ENCODE peak calls at places on chromosomes 2 and 18, in ten cellular contexts. One of them, this sample, is unnamed.

GRCh38 chr2:69335291-69335690 is 51.7 kb downstream of the GFPT1 start:
- DNase-seq in WTC11: no peak
- DNase-seq in endodermal cell: no peak
- DNase-seq in GM12892: no peak
- DNase-seq in fibroblast of lung: no peak
- DNase-seq in NCI-H187: no peak
- DNase-seq in lower lobe of right lung: no peak
- DNase-seq in NCI-H1105: no peak
- DNase-seq in NCI-H526: no peak
- DNase-seq in COR-L47: no peak
- DNase-seq in this sample: no peak

GRCh38 chr18:32768646-32769206 is 4.1 kb downstream of the KLHL14 start:
- DNase-seq in endodermal cell: no peak
- DNase-seq in NCI-H187: no peak
- DNase-seq in GM12892: no peak
- DNase-seq in COR-L47: no peak
- DNase-seq in NCI-H1105: no peak
- DNase-seq in WTC11: no peak
- DNase-seq in lower lobe of right lung: no peak
- DNase-seq in fibroblast of lung: no peak
- DNase-seq in NCI-H526: peak; percentile 13
- DNase-seq in this sample: no peak

GRCh38 chr18:57863706-57864105 is 60.6 kb upstream of the ATP8B1 start:
- DNase-seq in GM12892: no peak
- DNase-seq in endodermal cell: no peak
- DNase-seq in fibroblast of lung: peak; percentile 47
- DNase-seq in WTC11: no peak
- DNase-seq in NCI-H526: no peak
- DNase-seq in lower lobe of right lung: no peak
- DNase-seq in NCI-H1105: no peak
- DNase-seq in COR-L47: no peak
- DNase-seq in NCI-H187: no peak
- DNase-seq in this sample: no peak

GRCh38 chr18:58310517-58310916 is 266.5 kb downstream of the NEDD4L start:
- DNase-seq in GM12892: no peak
- DNase-seq in WTC11: no peak
- DNase-seq in COR-L47: no peak
- DNase-seq in NCI-H1105: no peak
- DNase-seq in fibroblast of lung: peak; percentile 63
- DNase-seq in endodermal cell: no peak
- DNase-seq in NCI-H187: peak; percentile 25
- DNase-seq in lower lobe of right lung: peak; percentile 89
- DNase-seq in NCI-H526: no peak
- DNase-seq in this sample: no peak

GRCh38 chr2:94871226-94872087 is at the start of gene TEKT4:
- DNase-seq in endodermal cell: no peak
- DNase-seq in fibroblast of lung: peak; percentile 12
- DNase-seq in NCI-H1105: peak; percentile 44
- DNase-seq in lower lobe of right lung: peak; percentile 49
- DNase-seq in NCI-H187: peak; percentile 38
- DNase-seq in NCI-H526: peak; percentile 76
- DNase-seq in WTC11: peak; percentile 36
- DNase-seq in COR-L47: peak; percentile 59
- DNase-seq in GM12892: no peak
- DNase-seq in this sample: no peak

GRCh38 chr2:8692783-8693768 is 11.2 kb downstream of the ID2 start:
- DNase-seq in COR-L47: no peak
- DNase-seq in endodermal cell: peak; percentile 91
- DNase-seq in WTC11: peak; percentile 72
- DNase-seq in NCI-H1105: no peak
- DNase-seq in NCI-H526: peak; percentile 54
- DNase-seq in GM12892: no peak
- DNase-seq in lower lobe of right lung: peak; percentile 54
- DNase-seq in fibroblast of lung: peak; percentile 11
- DNase-seq in NCI-H187: no peak
- DNase-seq in this sample: no peak

GRCh38 chr18:79483971-79484491 is 88.3 kb downstream of the NFATC1 start:
- DNase-seq in NCI-H1105: no peak
- DNase-seq in NCI-H526: no peak
- DNase-seq in fibroblast of lung: no peak
- DNase-seq in NCI-H187: no peak
- DNase-seq in GM12892: no peak
- DNase-seq in endodermal cell: no peak
- DNase-seq in COR-L47: no peak
- DNase-seq in WTC11: no peak
- DNase-seq in lower lobe of right lung: no peak
- DNase-seq in this sample: no peak

GRCh38 chr18:57927511-57927910 is 116.5 kb upstream of the NEDD4L start:
- DNase-seq in WTC11: no peak
- DNase-seq in GM12892: no peak
- DNase-seq in endodermal cell: no peak
- DNase-seq in NCI-H187: no peak
- DNase-seq in NCI-H1105: no peak
- DNase-seq in lower lobe of right lung: no peak
- DNase-seq in fibroblast of lung: no peak
- DNase-seq in NCI-H526: no peak
- DNase-seq in COR-L47: no peak
- DNase-seq in this sample: no peak

GRCh38 chr2:105903051-105903674 is 158.5 kb downstream of the NCK2 start:
- DNase-seq in endodermal cell: no peak
- DNase-seq in NCI-H187: no peak
- DNase-seq in GM12892: no peak
- DNase-seq in NCI-H526: no peak
- DNase-seq in fibroblast of lung: no peak
- DNase-seq in WTC11: no peak
- DNase-seq in lower lobe of right lung: no peak
- DNase-seq in COR-L47: no peak
- DNase-seq in NCI-H1105: no peak
- DNase-seq in this sample: no peak

GRCh38 chr18:28078298-28078697 is 98.6 kb downstream of the CDH2 start:
- DNase-seq in WTC11: no peak
- DNase-seq in lower lobe of right lung: no peak
- DNase-seq in endodermal cell: no peak
- DNase-seq in NCI-H526: no peak
- DNase-seq in fibroblast of lung: peak; percentile 61
- DNase-seq in COR-L47: no peak
- DNase-seq in NCI-H1105: no peak
- DNase-seq in NCI-H187: no peak
- DNase-seq in GM12892: no peak
- DNase-seq in this sample: no peak

GRCh38 chr2:118846667-118847446 is 591 bp downstream of the EN1 start:
- DNase-seq in endodermal cell: peak; percentile 76
- DNase-seq in GM12892: no peak
- DNase-seq in lower lobe of right lung: no peak
- DNase-seq in COR-L47: no peak
- DNase-seq in WTC11: no peak
- DNase-seq in NCI-H526: peak; percentile 64
- DNase-seq in NCI-H1105: peak; percentile 30
- DNase-seq in fibroblast of lung: no peak
- DNase-seq in NCI-H187: no peak
- DNase-seq in this sample: no peak

GRCh38 chr2:236712304-236712703 is 142.7 kb downstream of the ACKR3 start:
- DNase-seq in COR-L47: no peak
- DNase-seq in NCI-H187: no peak
- DNase-seq in lower lobe of right lung: no peak
- DNase-seq in NCI-H1105: no peak
- DNase-seq in fibroblast of lung: peak; percentile 80
- DNase-seq in endodermal cell: no peak
- DNase-seq in NCI-H526: no peak
- DNase-seq in GM12892: no peak
- DNase-seq in WTC11: no peak
- DNase-seq in this sample: no peak

GRCh38 chr2:7121851-7122250 is 204.6 kb downstream of the RNF144A start:
- DNase-seq in fibroblast of lung: no peak
- DNase-seq in NCI-H526: no peak
- DNase-seq in NCI-H187: no peak
- DNase-seq in NCI-H1105: no peak
- DNase-seq in COR-L47: no peak
- DNase-seq in endodermal cell: no peak
- DNase-seq in GM12892: no peak
- DNase-seq in WTC11: no peak
- DNase-seq in lower lobe of right lung: no peak
- DNase-seq in this sample: no peak

GRCh38 chr2:215137741-215138340 is 585 bp downstream of the ABCA12 start:
- DNase-seq in NCI-H187: no peak
- DNase-seq in NCI-H1105: peak; percentile 1
- DNase-seq in lower lobe of right lung: no peak
- DNase-seq in endodermal cell: no peak
- DNase-seq in NCI-H526: no peak
- DNase-seq in GM12892: no peak
- DNase-seq in WTC11: no peak
- DNase-seq in fibroblast of lung: peak; percentile 70
- DNase-seq in COR-L47: no peak
- DNase-seq in this sample: peak; percentile 3

GRCh38 chr18:46706968-46707367 is 49.9 kb downstream of the ST8SIA5 start:
- DNase-seq in GM12892: no peak
- DNase-seq in endodermal cell: no peak
- DNase-seq in NCI-H526: no peak
- DNase-seq in NCI-H1105: no peak
- DNase-seq in WTC11: no peak
- DNase-seq in NCI-H187: no peak
- DNase-seq in fibroblast of lung: peak; percentile 50
- DNase-seq in COR-L47: no peak
- DNase-seq in lower lobe of right lung: no peak
- DNase-seq in this sample: no peak

GRCh38 chr2:185628985-185629384 is 109.6 kb upstream of the FSIP2 start:
- DNase-seq in NCI-H1105: no peak
- DNase-seq in NCI-H187: no peak
- DNase-seq in COR-L47: no peak
- DNase-seq in WTC11: peak; percentile 84
- DNase-seq in NCI-H526: no peak
- DNase-seq in lower lobe of right lung: no peak
- DNase-seq in GM12892: no peak
- DNase-seq in endodermal cell: peak; percentile 91
- DNase-seq in fibroblast of lung: no peak
- DNase-seq in this sample: no peak

GRCh38 chr2:115484983-115485382 is 1042.5 kb downstream of the DPP10 start:
- DNase-seq in GM12892: no peak
- DNase-seq in lower lobe of right lung: no peak
- DNase-seq in NCI-H526: no peak
- DNase-seq in NCI-H1105: no peak
- DNase-seq in COR-L47: no peak
- DNase-seq in endodermal cell: no peak
- DNase-seq in fibroblast of lung: no peak
- DNase-seq in NCI-H187: no peak
- DNase-seq in WTC11: no peak
- DNase-seq in this sample: no peak

GRCh38 chr2:55164534-55165104 is 67.5 kb downstream of the CLHC1 start:
- DNase-seq in NCI-H1105: no peak
- DNase-seq in fibroblast of lung: no peak
- DNase-seq in WTC11: no peak
- DNase-seq in NCI-H526: no peak
- DNase-seq in endodermal cell: no peak
- DNase-seq in GM12892: no peak
- DNase-seq in NCI-H187: no peak
- DNase-seq in COR-L47: no peak
- DNase-seq in lower lobe of right lung: no peak
- DNase-seq in this sample: no peak

GRCh38 chr2:207792244-207792785 is 22.6 kb upstream of the FZD5 start:
- DNase-seq in GM12892: no peak
- DNase-seq in lower lobe of right lung: no peak
- DNase-seq in WTC11: no peak
- DNase-seq in NCI-H1105: no peak
- DNase-seq in NCI-H187: no peak
- DNase-seq in endodermal cell: peak; percentile 82
- DNase-seq in COR-L47: no peak
- DNase-seq in NCI-H526: no peak
- DNase-seq in fibroblast of lung: peak; percentile 84
- DNase-seq in this sample: no peak

GRCh38 chr2:215358891-215359575 is 47.2 kb downstream of the ATIC start:
- DNase-seq in WTC11: no peak
- DNase-seq in NCI-H187: no peak
- DNase-seq in fibroblast of lung: peak; percentile 34
- DNase-seq in NCI-H526: no peak
- DNase-seq in NCI-H1105: no peak
- DNase-seq in endodermal cell: no peak
- DNase-seq in lower lobe of right lung: no peak
- DNase-seq in COR-L47: no peak
- DNase-seq in GM12892: no peak
- DNase-seq in this sample: no peak

GRCh38 chr2:61645911-61646310 is 107.8 kb upstream of the XPO1 start:
- DNase-seq in GM12892: no peak
- DNase-seq in lower lobe of right lung: no peak
- DNase-seq in COR-L47: no peak
- DNase-seq in NCI-H526: no peak
- DNase-seq in WTC11: no peak
- DNase-seq in endodermal cell: no peak
- DNase-seq in NCI-H1105: no peak
- DNase-seq in fibroblast of lung: peak; percentile 95
- DNase-seq in NCI-H187: no peak
- DNase-seq in this sample: peak; percentile 50